ENCODE peak calls at places on chromosomes 4 and X, in ten cellular contexts. K is CD8-positive, alpha-beta T cell; V is naive thymus-derived CD8-positive, alpha-beta T cell; Y is mesothelial cell of epicardium; U is AG04450; I is AG09309; S is esophagus muscularis mucosa; N is activated naive CD8-positive, alpha-beta T cell treated with anti-CD3 and anti-CD28 coated beads, Interleukin-2, amount 10 ng/mL, durations not matched to agents 7 days and 5 days; D is HEK293T; W is activated T-helper 1 cell treated with anti-CD3 and anti-CD28 coated beads, Interleukin-2, amount 50 U/mL, for 16 hours. P is an unnamed sample.

GRCh38 chr4:169557061-169557636 is 55.2 kb downstream of the NEK1 start:
- DNase-seq in N (no peak), K (no peak), D (no peak), U (no peak), V (no peak), I (no peak), W (no peak), Y (no peak), S (no peak), P (no peak)

GRCh38 chr4:14361084-14361483 is 641.2 kb upstream of the CPEB2 start:
- DNase-seq in Y (no peak), W (no peak), U (no peak), N (no peak), V (no peak), D (no peak), K (no peak), I (no peak), S (no peak), P (no peak)

GRCh38 chr4:38529189-38530115 is 134.5 kb upstream of the KLF3 start:
- DNase-seq in S (no peak), U (no peak), V (peak), W (peak), Y (no peak), I (no peak), N (peak), K (no peak), D (no peak), P (no peak)

GRCh38 chrX:10231461-10231860 is 74.7 kb downstream of the CLCN4 start:
- DNase-seq in S (no peak), N (no peak), K (no peak), D (no peak), V (no peak), I (no peak), U (no peak), Y (no peak), W (no peak), P (no peak)

GRCh38 chr4:117093581-117093980 is 8.2 kb upstream of the TRAM1L1 start:
- DNase-seq in N (no peak), I (no peak), W (no peak), Y (no peak), S (no peak), U (no peak), K (no peak), V (no peak), D (no peak), P (no peak)

GRCh38 chrX:29746326-29746725 is 469.0 kb upstream of the MAGEB2 start:
- DNase-seq in I (no peak), S (no peak), Y (no peak), N (no peak), V (no peak), K (no peak), D (no peak), W (no peak), U (no peak), P (no peak)

GRCh38 chr4:186771624-186772023 is 48.0 kb upstream of the FAT1 start:
- DNase-seq in V (no peak), U (no peak), S (no peak), K (no peak), N (no peak), I (no peak), D (no peak), Y (no peak), W (no peak), P (no peak)

GRCh38 chr4:129326810-129327209 is 230.9 kb downstream of the C4orf33 start:
- DNase-seq in D (no peak), K (no peak), W (no peak), I (no peak), N (no peak), V (no peak), S (no peak), U (no peak), Y (no peak), P (no peak)

GRCh38 chrX:97539970-97540519 is 656.3 kb downstream of the RPA4 start:
- DNase-seq in Y (no peak), W (no peak), N (no peak), K (no peak), I (no peak), D (no peak), S (no peak), V (no peak), U (no peak), P (no peak)

GRCh38 chr4:61909031-61909430 is 708.9 kb downstream of the ADGRL3 start:
- DNase-seq in D (no peak), K (no peak), S (no peak), U (no peak), Y (no peak), I (no peak), V (no peak), N (no peak), W (no peak), P (no peak)

GRCh38 chrX:44580466-44580865 is 37.8 kb upstream of the FUNDC1 start:
- DNase-seq in U (peak), S (no peak), K (no peak), Y (no peak), N (no peak), D (no peak), I (no peak), V (no peak), W (no peak), P (no peak)

GRCh38 chrX:30302957-30303356 is 6.2 kb downstream of the NR0B1 start:
- DNase-seq in D (no peak), W (no peak), K (no peak), Y (no peak), V (no peak), I (no peak), N (no peak), U (no peak), S (no peak), P (peak)

GRCh38 chr4:147984065-147984777 is 252.3 kb downstream of the ARHGAP10 start:
- DNase-seq in V (peak), N (peak), K (no peak), U (peak), D (peak), Y (no peak), I (no peak), W (no peak), S (no peak), P (peak)

GRCh38 chrX:5086388-5086787 is 1142.3 kb downstream of the NLGN4X start:
- DNase-seq in K (no peak), I (no peak), Y (no peak), U (no peak), S (no peak), W (no peak), N (no peak), V (no peak), D (no peak), P (no peak)

GRCh38 chr4:138916763-138917162 is 98.8 kb upstream of the NOCT start:
- DNase-seq in Y (no peak), D (no peak), V (no peak), W (no peak), I (no peak), U (no peak), S (no peak), N (no peak), K (no peak), P (no peak)

P was measured in COLO829.